ENCODE peak calls at places on chromosome 19, in four cellular contexts. C is GM12878, V is K562, Z is HepG2. K is an unnamed sample.

GRCh38 chr19:6250024-6250605 is 29.7 kb downstream of the MLLT1 start:
- DNase-seq in Z (no peak), C (no peak), V (no peak), K (no peak)

GRCh38 chr19:4326837-4327251 is 11.8 kb downstream of the STAP2 start:
- DNase-seq in V (peak), C (no peak), Z (no peak), K (peak)

GRCh38 chr19:32566246-32566830 is 14.7 kb upstream of the PDCD5 start:
- DNase-seq in C (no peak), Z (no peak), V (no peak), K (no peak)

GRCh38 chr19:31718898-31719297 is 369.7 kb upstream of the TSHZ3 start:
- DNase-seq in V (no peak), Z (no peak), C (no peak), K (no peak)

GRCh38 chr19:50046649-50047503 is 21.1 kb downstream of the ZNF473 start:
- DNase-seq in Z (peak), C (no peak), V (peak), K (peak)

GRCh38 chr19:38381138-38381537 is 6.7 kb downstream of the GGN start:
- DNase-seq in V (no peak), Z (no peak), C (no peak), K (no peak)

GRCh38 chr19:29567366-29567915 is 38.6 kb upstream of the POP4 start:
- DNase-seq in V (no peak), Z (no peak), C (no peak), K (no peak)

GRCh38 chr19:48807590-48808308 is 3.1 kb downstream of the BCAT2 start:
- DNase-seq in Z (peak), V (peak), C (no peak), K (peak)

GRCh38 chr19:46992699-46993535 is 26.7 kb upstream of the NPAS1 start:
- DNase-seq in V (no peak), Z (no peak), C (no peak), K (no peak)

GRCh38 chr19:19077103-19077502 is 13.3 kb downstream of the SLC25A42 start:
- DNase-seq in Z (no peak), V (no peak), C (no peak), K (no peak)

GRCh38 chr19:12787458-12787857 is 3.8 kb upstream of the JUNB start:
- DNase-seq in C (no peak), V (no peak), Z (no peak), K (no peak)

GRCh38 chr19:1177322-1178114 is 3.5 kb upstream of the SBNO2 start:
- DNase-seq in Z (no peak), V (no peak), C (no peak), K (no peak)

GRCh38 chr19:51030631-51031030 is 4.2 kb downstream of the KLK12 start:
- DNase-seq in Z (no peak), C (no peak), V (no peak), K (no peak)

GRCh38 chr19:2841858-2842574 is 741 bp downstream of the ZNF555 start:
- DNase-seq in Z (no peak), V (peak), C (no peak), K (no peak)

GRCh38 chr19:525857-526419 is 5.6 kb upstream of the CDC34 start:
- DNase-seq in V (no peak), Z (no peak), C (no peak), K (no peak)

GRCh38 chr19:33427801-33428626 is 54.5 kb downstream of the CEBPG start:
- DNase-seq in Z (no peak), C (no peak), V (no peak), K (no peak)

GRCh38 chr19:23071087-23071511 is 45.7 kb upstream of the ZNF730 start:
- DNase-seq in C (no peak), Z (no peak), V (no peak), K (peak)

GRCh38 chr19:33194884-33195710 is 967 bp downstream of the LRP3 start:
- DNase-seq in V (no peak), C (no peak), Z (peak), K (peak)

GRCh38 chr19:2114821-2115220 is 18.1 kb downstream of the IZUMO4 start:
- DNase-seq in C (no peak), Z (no peak), V (no peak), K (no peak)

GRCh38 chr19:42170052-42170451 is 37.8 kb upstream of the POU2F2 start:
- DNase-seq in Z (no peak), C (no peak), V (no peak), K (no peak)
- TF ChIP-seq NR2C2 in Z (no peak), C (no peak), V (no peak), K (no peak)

GRCh38 chr19:11457115-11457514 is 21.7 kb downstream of the PRKCSH start:
- DNase-seq in V (peak), C (no peak), Z (no peak), K (no peak)

GRCh38 chr19:11460207-11460606 is 20.6 kb downstream of the ELAVL3 start:
- DNase-seq in V (peak), C (no peak), Z (no peak), K (peak)

GRCh38 chr19:11457831-11458230 is 22.4 kb downstream of the PRKCSH start:
- DNase-seq in Z (no peak), V (no peak), C (no peak), K (no peak)

GRCh38 chr19:11456659-11457058 is 21.2 kb downstream of the PRKCSH start:
- DNase-seq in Z (no peak), C (no peak), V (no peak), K (no peak)

DNA sequence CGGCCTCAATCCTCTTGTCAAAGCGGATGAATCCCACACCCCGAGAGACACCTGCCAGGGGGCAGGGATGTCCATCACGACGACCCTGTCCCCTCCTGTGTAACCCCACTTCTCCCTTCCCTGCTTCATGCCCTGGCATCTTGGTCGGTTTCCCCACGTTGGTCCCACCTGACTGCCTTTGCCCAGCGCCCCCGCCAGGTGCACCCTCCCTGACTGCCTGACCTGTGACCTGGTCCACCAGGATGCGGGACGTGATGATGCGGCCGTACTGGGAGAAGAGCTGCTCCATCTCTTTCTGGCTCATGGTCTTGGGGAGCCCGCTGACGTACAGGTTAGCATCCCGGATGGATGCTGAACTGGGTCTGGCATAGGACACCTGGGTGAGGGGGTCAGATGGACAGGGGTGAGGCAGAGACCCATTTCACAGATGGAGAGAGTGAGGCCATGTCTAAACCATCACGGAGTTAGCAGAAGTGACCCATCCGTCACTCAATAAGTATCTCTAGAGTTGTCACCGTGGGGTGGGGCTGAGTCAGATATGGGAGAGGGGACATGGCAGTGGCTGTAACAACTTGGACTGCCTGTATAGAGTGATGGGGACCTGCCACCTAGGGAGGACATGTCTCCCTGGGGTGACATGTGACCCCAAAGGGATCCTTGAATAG is 22.5 kb downstream of the ELAVL3 start:
- DNase-seq in C (no peak), V (peak), Z (no peak), K (no peak)
- TF ChIP-seq SP1 in C (no peak), V (no peak), Z (no peak), K (no peak)

DNA sequence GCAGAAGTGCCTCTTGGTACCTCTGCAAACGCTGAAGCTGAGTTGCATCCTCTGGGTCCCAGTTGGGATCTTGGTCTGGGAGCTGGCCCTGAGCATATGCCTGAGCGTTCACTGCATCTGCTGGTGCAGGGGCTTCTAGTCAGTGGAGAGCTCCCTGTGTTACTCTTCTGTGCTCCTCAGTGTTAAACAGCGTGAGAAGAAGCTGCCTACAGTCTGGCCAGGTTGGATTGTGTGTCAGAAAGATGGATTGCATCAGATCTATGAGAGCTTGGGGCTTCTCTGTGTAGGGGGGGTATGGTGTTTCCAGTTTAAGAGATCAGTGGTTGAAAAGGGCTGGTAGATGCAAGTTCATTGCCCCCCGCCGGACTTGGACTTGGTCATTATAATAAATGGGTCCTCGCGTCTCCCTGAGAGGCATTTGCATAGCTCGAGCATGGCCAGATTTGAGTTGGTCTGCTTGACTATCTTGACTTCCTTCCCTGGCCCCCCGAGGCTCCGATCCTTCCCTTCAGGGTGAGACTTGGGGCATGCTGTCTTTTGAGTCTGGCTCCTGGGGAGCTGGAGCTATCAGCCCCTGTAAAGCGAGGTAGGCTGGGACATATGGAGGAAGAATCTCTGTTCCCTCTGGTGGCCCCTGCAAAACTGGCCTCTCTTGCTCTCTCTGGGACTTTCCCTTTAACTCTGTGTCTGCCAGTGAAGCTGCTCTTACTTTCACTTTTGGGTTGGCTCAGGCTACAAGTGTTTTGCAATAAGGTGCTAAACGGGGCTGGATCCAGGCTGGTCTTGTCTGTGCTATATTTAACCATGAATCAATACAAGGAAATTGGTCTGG is 52.9 kb downstream of the OR10H4 start:
- DNase-seq in V (no peak), Z (peak), C (peak), K (no peak)
- TF ChIP-seq NR2C2 in V (no peak), Z (no peak), C (no peak), K (no peak)

GRCh38 chr19:35268546-35269424 is at the start of gene USF2:
- DNase-seq in V (peak), C (no peak), Z (peak), K (peak)

GRCh38 chr19:35266149-35266903 is 2.4 kb upstream of the USF2 start:
- DNase-seq in Z (no peak), V (no peak), C (no peak), K (no peak)

GRCh38 chr19:35267818-35268545 is 780 bp upstream of the USF2 start:
- DNase-seq in Z (no peak), V (peak), C (no peak), K (peak)

GRCh38 chr19:35265126-35265995 is 3.4 kb upstream of the USF2 start:
- DNase-seq in Z (no peak), C (no peak), V (no peak), K (peak)

DNA sequence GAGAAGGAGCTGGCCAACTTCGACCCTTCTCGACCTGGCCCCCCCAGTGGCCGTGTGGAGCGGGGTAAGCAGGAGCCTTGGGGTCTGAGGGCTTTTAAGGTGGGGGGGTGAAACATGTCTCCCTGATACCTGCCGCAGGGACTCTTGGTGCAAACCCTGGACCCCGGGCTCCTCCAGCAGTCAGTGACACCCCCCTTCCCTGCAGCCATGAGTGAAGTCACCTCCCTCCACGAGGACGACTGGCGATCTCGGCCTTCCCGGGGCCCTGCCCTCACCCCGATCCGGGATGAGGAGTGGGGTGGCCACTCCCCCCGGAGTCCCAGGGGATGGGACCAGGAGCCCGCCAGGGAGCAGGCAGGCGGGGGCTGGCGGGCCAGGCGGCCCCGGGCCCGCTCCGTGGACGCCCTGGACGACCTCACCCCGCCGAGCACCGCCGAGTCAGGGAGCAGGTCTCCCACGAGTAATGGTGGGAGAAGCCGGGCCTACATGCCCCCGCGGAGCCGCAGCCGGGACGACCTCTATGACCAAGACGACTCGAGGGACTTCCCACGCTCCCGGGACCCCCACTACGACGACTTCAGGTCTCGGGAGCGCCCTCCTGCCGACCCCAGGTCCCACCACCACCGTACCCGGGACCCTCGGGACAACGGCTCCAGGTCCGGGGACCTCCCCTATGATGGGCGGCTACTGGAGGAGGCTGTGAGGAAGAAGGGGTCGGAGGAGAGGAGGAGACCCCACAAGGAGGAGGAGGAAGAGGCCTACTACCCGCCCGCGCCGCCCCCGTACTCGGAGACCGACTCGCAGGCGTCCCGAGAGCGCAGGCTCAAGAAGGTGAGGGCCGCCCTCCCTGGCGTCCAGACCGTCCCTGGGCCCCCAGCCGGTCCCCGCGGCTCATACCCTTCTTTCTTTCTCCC is 1.6 kb upstream of the USF2 start:
- DNase-seq in C (no peak), Z (no peak), V (peak), K (peak)
- TF ChIP-seq SP1 in C (no peak), Z (no peak), V (peak), K (no peak)

GRCh38 chr19:34577531-34578101 is 96.1 kb downstream of the WTIP start:
- DNase-seq in V (no peak), C (no peak), Z (no peak), K (peak)
- TF ChIP-seq NR2C2 in V (no peak), C (no peak), Z (no peak), K (no peak)

GRCh38 chr19:45547965-45548609 is 36.5 kb downstream of the OPA3 start:
- DNase-seq in V (no peak), C (no peak), Z (no peak), K (no peak)
- TF ChIP-seq SP1 in V (no peak), C (no peak), Z (no peak), K (no peak)

GRCh38 chr19:16078311-16078758 is 2.0 kb downstream of the TPM4 start:
- DNase-seq in Z (no peak), C (no peak), V (no peak), K (no peak)

GRCh38 chr19:16076958-16077611 is 790 bp downstream of the TPM4 start:
- DNase-seq in V (peak), Z (no peak), C (no peak), K (peak)

GRCh38 chr19:16076154-16076957 is at the start of gene TPM4:
- DNase-seq in V (peak), C (peak), Z (peak), K (peak)

GRCh38 chr19:16075430-16076153 is 703 bp upstream of the TPM4 start:
- DNase-seq in V (no peak), C (no peak), Z (no peak), K (no peak)

DNA sequence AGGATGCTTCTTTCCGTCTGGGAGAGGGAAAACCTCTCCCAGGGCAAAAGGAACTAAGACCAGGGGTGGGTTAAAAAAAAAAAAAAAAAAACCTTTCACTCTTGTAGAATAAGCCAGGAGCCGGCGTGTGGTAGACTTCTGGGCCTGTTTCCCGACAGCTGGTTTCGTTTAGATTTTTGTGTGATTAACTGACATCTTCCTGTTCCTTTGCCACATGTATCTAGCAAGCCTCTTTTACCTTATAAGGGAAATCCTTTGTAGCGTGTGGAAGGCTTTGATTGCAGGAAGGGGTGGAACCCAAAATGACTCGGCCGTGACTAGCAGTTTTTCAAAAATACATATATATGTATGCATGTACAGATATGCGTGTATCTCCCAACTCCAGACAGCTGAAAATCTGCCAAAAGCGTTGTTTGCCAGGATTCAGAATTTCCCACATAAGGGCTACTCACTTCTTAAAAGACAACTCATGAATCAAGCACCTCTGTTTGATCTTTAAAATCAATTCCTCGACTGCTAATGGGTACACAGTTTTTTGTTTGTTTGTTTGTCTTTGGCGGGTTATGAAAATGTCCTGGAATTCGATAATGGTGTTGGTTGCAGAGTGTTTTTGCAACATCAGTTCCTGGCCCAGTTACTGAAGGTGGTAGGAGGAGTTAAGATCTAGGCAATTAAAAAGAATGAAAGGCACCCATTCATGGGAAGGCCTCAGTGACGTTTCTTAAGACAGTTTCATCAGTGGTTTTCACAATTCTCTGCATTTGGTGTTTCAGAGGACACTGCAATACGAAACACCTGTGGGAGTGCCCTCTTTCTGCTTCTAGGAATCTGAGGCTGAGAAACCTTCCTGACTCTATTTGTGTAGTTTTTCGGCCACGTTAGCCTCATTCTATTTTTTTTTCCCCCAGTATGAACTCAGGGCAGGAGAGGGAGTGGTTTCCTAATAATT is 2.7 kb downstream of the TPM4 start:
- DNase-seq in V (peak), Z (peak), C (peak), K (no peak)
- TF ChIP-seq NR2C2 in V (peak), Z (no peak), C (no peak), K (no peak)